ENCODE peak calls at places on chromosome 22, in seven cellular contexts. T, V, I, L, O, G and D are unnamed samples.

GRCh38 chr22:17232406-17232805 is 13.2 kb upstream of the ADA2 start:
- DNase-seq in O (no peak), G (no peak), I (no peak), T (no peak), V (no peak), L (no peak), D (no peak)

GRCh38 chr22:23268877-23269276 is 88.6 kb downstream of the BCR start:
- DNase-seq in I (no peak), V (no peak), L (no peak), G (no peak), O (no peak), T (no peak), D (no peak)

GRCh38 chr22:30444632-30445437 is 19.3 kb downstream of the MTFP1 start:
- DNase-seq in L (peak), V (peak), T (no peak), I (no peak), G (peak), O (peak), D (peak)

GRCh38 chr22:41286639-41287091 is 678 bp upstream of the RANGAP1 start:
- DNase-seq in G (no peak), I (no peak), L (peak), T (no peak), O (no peak), V (peak), D (no peak)

GRCh38 chr22:22425783-22426624 is 82.5 kb downstream of the ZNF280B start:
- DNase-seq in T (no peak), L (no peak), G (no peak), O (no peak), I (no peak), V (no peak), D (no peak)

GRCh38 chr22:31753005-31753633 is 700 bp upstream of the DEPDC5 start:
- DNase-seq in O (peak), G (no peak), L (no peak), V (peak), I (no peak), T (peak), D (no peak)

GRCh38 chr22:27846248-27846760 is 44.7 kb upstream of the MN1 start:
- DNase-seq in V (no peak), T (no peak), O (no peak), G (no peak), I (no peak), L (no peak), D (no peak)

GRCh38 chr22:37431811-37432707 is 4.8 kb upstream of the ELFN2 start:
- DNase-seq in T (no peak), L (no peak), G (peak), I (peak), O (no peak), V (no peak), D (no peak)

GRCh38 chr22:27794244-27794643 is 7.3 kb downstream of the MN1 start:
- DNase-seq in G (no peak), L (no peak), T (no peak), O (no peak), I (no peak), V (no peak), D (no peak)

GRCh38 chr22:37930270-37930951 is 23.0 kb downstream of the C22orf23 start:
- DNase-seq in O (peak), G (no peak), T (no peak), I (no peak), L (no peak), V (no peak), D (no peak)

GRCh38 chr22:42777126-42777525 is 56.5 kb upstream of the A4GALT start:
- DNase-seq in V (no peak), L (no peak), G (no peak), T (no peak), O (no peak), I (no peak), D (no peak)

GRCh38 chr22:31278643-31279326 is 13.5 kb downstream of the PIK3IP1 start:
- DNase-seq in T (no peak), O (no peak), L (peak), V (no peak), G (no peak), I (no peak), D (no peak)

GRCh38 chr22:37696657-37697539 is at the start of gene TRIOBP:
- DNase-seq in G (peak), O (peak), T (peak), L (peak), I (peak), V (no peak), D (peak)

GRCh38 chr22:24437820-24438328 is 10.5 kb downstream of the ADORA2A start:
- DNase-seq in G (no peak), T (no peak), I (no peak), O (no peak), L (no peak), V (peak), D (no peak)

GRCh38 chr22:27318516-27318915 is 483.0 kb downstream of the MN1 start:
- DNase-seq in G (no peak), V (no peak), O (no peak), T (peak), L (no peak), I (peak), D (no peak)

GRCh38 chr22:47209077-47209514 is 446.6 kb downstream of the TBC1D22A start:
- DNase-seq in I (no peak), L (no peak), O (no peak), T (no peak), V (no peak), G (no peak), D (no peak)

GRCh38 chr22:46137218-46137766 is 13.0 kb upstream of the PPARA start:
- DNase-seq in T (no peak), V (no peak), L (no peak), G (no peak), I (no peak), O (no peak), D (no peak)

GRCh38 chr22:20302438-20303228 is 17.2 kb downstream of the DGCR6L start:
- DNase-seq in G (no peak), I (no peak), T (no peak), L (no peak), V (no peak), O (no peak), D (no peak)

GRCh38 chr22:36386900-36387663 is 685 bp downstream of the MYH9 start:
- DNase-seq in O (peak), I (no peak), G (no peak), L (peak), V (peak), T (peak), D (peak)

GRCh38 chr22:45470871-45471270 is 31.8 kb upstream of the FBLN1 start:
- DNase-seq in O (no peak), L (no peak), G (no peak), T (no peak), I (no peak), V (no peak), D (no peak)

GRCh38 chr22:40826984-40827741 is 8.0 kb upstream of the SLC25A17 start:
- DNase-seq in T (no peak), V (no peak), G (no peak), L (no peak), O (no peak), I (no peak), D (no peak)

GRCh38 chr22:49271831-49272230 is 555.8 kb downstream of the BRD1 start:
- DNase-seq in L (no peak), G (no peak), I (no peak), T (no peak), O (no peak), V (no peak), D (no peak)